ENCODE peak calls at places on chromosomes 12 and 14, in eight cellular contexts. F is heart right ventricle, A is HuH-7.5, K is GDM1, Z is NCI-H524 treated with DMSO at 0.1 percent for 48 hours, E is AG08395, N is SW 1271, G is NCI-H446. C is an unnamed sample.

GRCh38 chr12:47868552-47869031 is 36.2 kb downstream of the VDR start:
- DNase-seq in E (no peak), Z (no peak), K (peak), G (no peak), N (no peak), A (no peak), F (no peak), C (no peak)

GRCh38 chr12:6827982-6828670 is at the start of gene P3H3:
- DNase-seq in A (peak), N (peak), K (no peak), E (peak), F (peak), Z (no peak), G (peak), C (no peak)

GRCh38 chr14:52351191-52351560 is 37.1 kb downstream of the PTGER2 start:
- DNase-seq in K (no peak), G (no peak), N (no peak), F (no peak), Z (no peak), E (no peak), A (no peak), C (no peak)

GRCh38 chr14:72472845-72473244 is 421.1 kb downstream of the DPF3 start:
- DNase-seq in A (no peak), K (no peak), N (no peak), F (no peak), G (no peak), E (no peak), Z (no peak), C (no peak)

GRCh38 chr12:44674866-44675265 is 201.2 kb downstream of the NELL2 start:
- DNase-seq in Z (no peak), A (no peak), E (no peak), G (no peak), F (no peak), N (no peak), K (no peak), C (no peak)

GRCh38 chr12:27333311-27334009 is 824 bp downstream of the BMAL2 start:
- DNase-seq in K (peak), N (peak), A (peak), G (no peak), F (peak), E (peak), Z (no peak), C (no peak)

GRCh38 chr14:62079035-62079434 is 316.8 kb downstream of the SNAPC1 start:
- DNase-seq in F (no peak), K (no peak), A (no peak), G (no peak), E (no peak), Z (no peak), N (no peak), C (no peak)

GRCh38 chr14:103311171-103311997 is 22.7 kb upstream of the EIF5 start:
- DNase-seq in N (no peak), G (no peak), Z (no peak), E (no peak), F (no peak), K (no peak), A (no peak), C (no peak)

GRCh38 chr12:55719371-55719770 is 822 bp upstream of the RDH5 start:
- DNase-seq in Z (no peak), F (no peak), G (no peak), A (no peak), K (no peak), N (no peak), E (no peak), C (no peak)

GRCh38 chr14:60266021-60266937 is 17.3 kb downstream of the PPM1A start:
- DNase-seq in Z (peak), F (no peak), A (no peak), E (peak), K (no peak), G (no peak), N (peak), C (no peak)

GRCh38 chr14:64117671-64118402 is 176.3 kb downstream of the ESR2 start:
- DNase-seq in E (peak), G (no peak), N (peak), F (peak), Z (no peak), A (no peak), K (no peak), C (no peak)

GRCh38 chr12:54370218-54370730 is 6.0 kb upstream of the GPR84 start:
- DNase-seq in A (peak), N (peak), G (no peak), E (peak), Z (no peak), K (no peak), F (peak), C (no peak)

GRCh38 chr14:102795060-102795925 is 18.0 kb downstream of the TRAF3 start:
- DNase-seq in G (no peak), E (peak), A (peak), Z (no peak), K (no peak), F (no peak), N (peak), C (no peak)

GRCh38 chr14:36390718-36391117 is 70.3 kb upstream of the MBIP start:
- DNase-seq in G (no peak), E (no peak), F (no peak), Z (no peak), K (no peak), A (no peak), N (no peak), C (no peak)

GRCh38 chr12:92561543-92561899 is 141.3 kb upstream of the PLEKHG7 start:
- DNase-seq in G (peak), K (no peak), A (no peak), N (no peak), Z (no peak), F (no peak), E (peak), C (no peak)

GRCh38 chr14:49919825-49920224 is 26.9 kb downstream of the ARF6 start:
- DNase-seq in N (no peak), K (no peak), G (no peak), A (no peak), F (no peak), Z (no peak), E (no peak), C (no peak)

GRCh38 chr12:31834158-31834557 is 105.3 kb upstream of the AMN1 start:
- DNase-seq in K (no peak), A (no peak), Z (no peak), F (no peak), N (no peak), G (no peak), E (no peak), C (no peak)

GRCh38 chr12:64544371-64544770 is 65.9 kb upstream of the RASSF3 start:
- DNase-seq in A (no peak), K (no peak), E (no peak), Z (no peak), F (no peak), G (no peak), N (no peak), C (no peak)

GRCh38 chr12:3990356-3990975 is 117.3 kb upstream of the PARP11 start:
- DNase-seq in G (no peak), N (no peak), Z (peak), K (no peak), A (no peak), F (no peak), E (no peak), C (no peak)

GRCh38 chr12:13864081-13864673 is 117.2 kb downstream of the GRIN2B start:
- DNase-seq in F (peak), K (no peak), N (peak), Z (peak), A (peak), E (peak), G (peak), C (no peak)

GRCh38 chr14:21233457-21234076 is 35.7 kb downstream of the HNRNPC start:
- DNase-seq in K (no peak), F (no peak), N (no peak), G (no peak), Z (no peak), E (no peak), A (no peak), C (no peak)

GRCh38 chr12:67161322-67161918 is 107.7 kb upstream of the CAND1 start:
- DNase-seq in K (peak), N (no peak), Z (no peak), A (peak), F (no peak), E (peak), G (peak), C (no peak)

GRCh38 chr12:46207644-46208043 is 61.2 kb downstream of the SLC38A1 start:
- DNase-seq in A (no peak), G (no peak), N (no peak), E (no peak), K (no peak), F (no peak), Z (no peak), C (no peak)

GRCh38 chr14:73740921-73741326 is 26.7 kb upstream of the PNMA1 start:
- DNase-seq in F (peak), Z (no peak), A (peak), N (no peak), K (no peak), G (no peak), E (peak), C (no peak)

GRCh38 chr12:1851126-1851791 is 30.9 kb downstream of the LRTM2 start:
- DNase-seq in N (no peak), K (peak), E (peak), F (no peak), Z (no peak), G (peak), A (no peak), C (no peak)

GRCh38 chr12:2555487-2556082 is 239.2 kb upstream of the FKBP4 start:
- DNase-seq in K (no peak), E (no peak), N (no peak), F (no peak), Z (peak), G (no peak), A (no peak), C (no peak)

GRCh38 chr12:52206309-52207040 is 14.7 kb upstream of the KRT80 start:
- DNase-seq in G (peak), K (no peak), A (no peak), Z (no peak), N (no peak), F (no peak), E (no peak), C (no peak)

GRCh38 chr12:108157856-108158255 is 28.8 kb downstream of the WSCD2 start:
- DNase-seq in Z (no peak), G (no peak), F (no peak), E (no peak), A (no peak), N (no peak), K (no peak), C (no peak)

GRCh38 chr12:131231194-131231980 is 277.7 kb downstream of the ADGRD1 start:
- DNase-seq in G (no peak), N (no peak), Z (no peak), F (no peak), E (no peak), K (no peak), A (no peak), C (no peak)